ENCODE peak calls at places on chromosomes 16 and 17, in five cellular contexts. H, A, E, K and J are unnamed samples.
A peak's percentile ranks its signal among the peaks of the same experiment; 100 is the strongest.

GRCh38 chr17:73135774-73136173 is 29.0 kb upstream of the SSTR2 start:
- DNase-seq in H (no peak), A (no peak), E (no peak), K (no peak), J (no peak)

GRCh38 chr16:681746-682427 is 1.7 kb downstream of the STUB1 start:
- DNase-seq in H (peak; percentile 41), A (no peak), E (no peak), K (no peak), J (no peak)

GRCh38 chr16:78127130-78127529 is 27.7 kb downstream of the WWOX start:
- DNase-seq in H (no peak), A (no peak), E (no peak), K (peak; percentile 60), J (no peak)

GRCh38 chr16:23194497-23195221 is 12.1 kb downstream of the SCNN1G start:
- DNase-seq in H (no peak), A (no peak), E (no peak), K (no peak), J (no peak)

GRCh38 chr17:40548982-40549680 is 16.1 kb downstream of the CCR7 start:
- DNase-seq in H (peak; percentile 66), A (no peak), E (no peak), K (peak; percentile 91), J (no peak)

GRCh38 chr16:9885457-9885856 is 296.8 kb downstream of the GRIN2A start:
- DNase-seq in H (no peak), A (peak; percentile 34), E (no peak), K (no peak), J (no peak)

GRCh38 chr16:5333991-5334390 is 236.4 kb upstream of the EEF2KMT start:
- DNase-seq in H (no peak), A (no peak), E (no peak), K (no peak), J (no peak)

GRCh38 chr17:4728124-4728523 is 3.1 kb upstream of the MED11 start:
- DNase-seq in H (no peak), A (no peak), E (peak; percentile 66), K (peak; percentile 8), J (no peak)

GRCh38 chr17:6048486-6048885 is 21.7 kb upstream of the WSCD1 start:
- DNase-seq in H (no peak), A (no peak), E (no peak), K (no peak), J (no peak)

GRCh38 chr17:18033442-18034099 is 5.4 kb downstream of the ATPAF2 start:
- DNase-seq in H (peak; percentile 93), A (peak; percentile 95), E (peak; percentile 89), K (peak; percentile 92), J (peak; percentile 78)

DNA sequence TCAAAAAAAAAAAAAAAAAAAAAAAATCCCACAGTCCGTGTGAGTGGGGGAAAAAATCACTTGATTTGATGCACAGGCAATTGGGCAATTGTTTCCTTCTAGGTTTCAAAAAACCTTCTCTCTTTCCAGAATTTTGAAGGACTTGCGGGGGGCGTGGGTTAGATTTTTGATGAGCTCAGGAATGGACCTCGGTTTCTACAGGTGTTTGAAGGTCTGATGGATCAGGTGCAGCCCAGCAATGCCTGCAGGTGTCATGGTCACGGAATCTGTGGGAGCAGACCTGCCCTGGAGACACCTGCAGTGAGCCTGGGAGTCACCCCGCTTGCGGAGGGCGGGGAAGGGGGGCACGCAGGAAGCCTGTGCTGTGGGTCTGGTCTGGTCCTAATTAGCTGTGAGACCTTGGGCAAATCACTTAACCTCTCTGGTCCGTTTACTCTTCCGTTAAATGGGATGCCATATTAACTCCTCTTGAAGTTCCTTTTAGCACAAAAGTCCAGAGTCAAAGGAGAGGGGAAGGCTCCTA is 174.2 kb downstream of the IRF8 start:
- DNase-seq in H (no peak), A (no peak), E (no peak), K (no peak), J (no peak)
- TF ChIP-seq CTCF in H (no peak), A (peak; percentile 4), E (no peak), K (no peak), J (no peak)

GRCh38 chr16:89973235-89973634 is 24.7 kb downstream of the DEF8 start:
- DNase-seq in H (no peak), A (no peak), E (no peak), K (no peak), J (no peak)

GRCh38 chr16:89973654-89974335 is 25.2 kb downstream of the DEF8 start:
- DNase-seq in H (no peak), A (no peak), E (peak; percentile 50), K (no peak), J (no peak)

GRCh38 chr16:89971495-89972243 is 23.1 kb downstream of the DEF8 start:
- DNase-seq in H (no peak), A (no peak), E (peak; percentile 22), K (peak; percentile 3), J (no peak)

GRCh38 chr16:89974860-89975259 is 26.3 kb downstream of the DEF8 start:
- DNase-seq in H (no peak), A (no peak), E (no peak), K (no peak), J (no peak)

GRCh38 chr16:89972244-89973234 is 24.0 kb downstream of the DEF8 start:
- DNase-seq in H (peak; percentile 87), A (peak; percentile 92), E (peak; percentile 96), K (peak; percentile 87), J (peak; percentile 100)
- TF ChIP-seq CTCF in H (no peak), A (no peak), E (no peak), K (no peak), J (no peak)

GRCh38 chr16:53523126-53523804 is 20.3 kb upstream of the AKTIP start:
- DNase-seq in H (no peak), A (no peak), E (no peak), K (no peak), J (no peak)
- TF ChIP-seq CTCF in H (no peak), A (no peak), E (no peak), K (no peak), J (no peak)

GRCh38 chr17:37405955-37406634 is 541 bp downstream of the ACACA start:
- DNase-seq in H (no peak), A (no peak), E (no peak), K (peak; percentile 23), J (no peak)

GRCh38 chr17:37410357-37410756 is 3.7 kb downstream of the TADA2A start:
- DNase-seq in H (no peak), A (no peak), E (no peak), K (no peak), J (no peak)

DNA sequence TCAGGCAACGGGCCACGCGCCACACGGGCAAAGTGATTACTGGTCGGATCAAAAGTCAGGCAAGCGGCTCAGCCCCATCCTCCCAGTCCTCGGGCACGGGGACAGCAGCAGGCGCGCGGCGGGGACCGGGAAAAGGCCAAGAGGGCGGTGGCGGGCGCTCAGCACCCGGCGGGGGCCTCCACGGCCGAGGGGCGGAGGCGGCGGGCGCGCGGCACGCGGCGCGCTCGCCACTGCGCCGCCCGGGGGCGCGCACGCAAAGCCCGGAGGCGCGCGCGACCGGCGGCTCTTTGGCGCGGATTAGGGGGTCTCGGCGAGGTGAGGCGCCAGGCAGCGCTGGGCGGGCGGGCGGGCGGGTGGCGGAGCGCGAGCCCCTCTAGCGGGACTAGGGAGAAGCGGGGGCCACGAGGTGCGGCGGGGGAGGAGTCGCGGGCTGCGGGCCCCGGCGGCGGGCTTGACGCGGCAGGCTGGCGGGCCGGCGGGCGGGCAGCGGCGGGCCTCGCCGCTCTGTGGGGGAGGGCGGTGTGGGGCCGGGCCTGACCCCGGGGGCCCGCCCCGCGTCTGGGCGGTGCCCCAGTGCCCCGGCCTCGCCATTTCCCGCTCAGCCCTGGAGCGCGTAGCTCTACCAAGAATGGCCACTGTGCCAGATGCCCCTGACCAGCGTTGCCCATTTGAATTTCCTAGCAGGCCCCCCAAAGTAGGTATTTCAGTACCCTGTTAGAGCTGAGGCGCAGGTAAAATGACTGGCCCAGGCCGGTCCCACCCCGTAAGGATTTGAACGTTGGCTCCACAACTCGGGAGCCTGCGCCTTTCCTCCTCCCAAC is at the start of the genes ACACA and TADA2A:
- DNase-seq in H (peak; percentile 76), A (peak; percentile 87), E (peak; percentile 91), K (peak; percentile 30), J (peak; percentile 97)
- TF ChIP-seq CTCF in H (no peak), A (no peak), E (no peak), K (no peak), J (no peak)

GRCh38 chr17:8147141-8147804 is 4.9 kb downstream of the PER1 start:
- DNase-seq in H (no peak), A (no peak), E (no peak), K (no peak), J (no peak)

GRCh38 chr17:8145811-8146210 is 6.4 kb downstream of the PER1 start:
- DNase-seq in H (no peak), A (no peak), E (no peak), K (no peak), J (no peak)

GRCh38 chr17:8144401-8145295 is 7.6 kb downstream of the PER1 start:
- DNase-seq in H (no peak), A (no peak), E (no peak), K (no peak), J (no peak)

GRCh38 chr17:8147805-8148404 is 4.3 kb downstream of the PER1 start:
- DNase-seq in H (no peak), A (no peak), E (no peak), K (no peak), J (no peak)

GRCh38 chr17:8146381-8147140 is 5.6 kb downstream of the PER1 start:
- DNase-seq in H (no peak), A (no peak), E (no peak), K (no peak), J (no peak)
- TF ChIP-seq CTCF in H (no peak), A (no peak), E (no peak), K (no peak), J (no peak)

GRCh38 chr17:28883967-28884702 is 13.4 kb downstream of the FLOT2 start:
- DNase-seq in H (no peak), A (no peak), E (no peak), K (no peak), J (no peak)

GRCh38 chr17:28888832-28889231 is 8.7 kb downstream of the FLOT2 start:
- DNase-seq in H (no peak), A (no peak), E (no peak), K (no peak), J (no peak)

GRCh38 chr17:28885363-28885762 is 12.2 kb downstream of the FLOT2 start:
- DNase-seq in H (no peak), A (no peak), E (no peak), K (no peak), J (no peak)

GRCh38 chr17:28887871-28888471 is 9.6 kb downstream of the FLOT2 start:
- DNase-seq in H (no peak), A (no peak), E (peak; percentile 44), K (no peak), J (no peak)

GRCh38 chr17:28885951-28886350 is 11.6 kb downstream of the FLOT2 start:
- DNase-seq in H (no peak), A (no peak), E (no peak), K (no peak), J (no peak)
- TF ChIP-seq CTCF in H (no peak), A (no peak), E (no peak), K (no peak), J (no peak)

GRCh38 chr16:30092373-30093010 is 768 bp upstream of the TBX6 start:
- DNase-seq in H (peak; percentile 45), A (peak; percentile 94), E (peak; percentile 95), K (peak; percentile 58), J (peak; percentile 95)
- TF ChIP-seq CTCF in H (peak; percentile 41), A (peak; percentile 89), E (peak; percentile 93), K (peak; percentile 62), J (peak; percentile 98)

GRCh38 chr17:979539-980405 is at the start of gene NXN:
- DNase-seq in H (peak; percentile 51), A (peak; percentile 78), E (peak; percentile 84), K (peak; percentile 64), J (peak; percentile 100)
- TF ChIP-seq CTCF in H (no peak), A (no peak), E (peak; percentile 22), K (peak; percentile 38), J (no peak)